ENCODE peak calls at places on chromosomes 3 and 15, in four cellular contexts. E, L, X and C are unnamed samples.

GRCh38 chr3:100588251-100588650 is 21.1 kb upstream of the ADGRG7 start:
- DNase-seq in E (no peak), L (no peak), X (no peak), C (no peak)

GRCh38 chr3:194126790-194127189 is 9.2 kb upstream of the HES1 start:
- DNase-seq in E (no peak), L (no peak), X (no peak), C (no peak)

GRCh38 chr3:94532951-94533350 is 470.1 kb downstream of the NSUN3 start:
- DNase-seq in E (no peak), L (no peak), X (no peak), C (no peak)

GRCh38 chr15:67405208-67406191 is 115.4 kb upstream of the C15orf61 start:
- DNase-seq in E (peak), L (no peak), X (peak), C (no peak)

GRCh38 chr3:168620854-168621253 is 525.1 kb upstream of the GOLIM4 start:
- DNase-seq in E (peak), L (no peak), X (peak), C (no peak)

GRCh38 chr3:66904816-66905543 is 93.1 kb upstream of the KBTBD8 start:
- DNase-seq in E (no peak), L (no peak), X (no peak), C (no peak)

GRCh38 chr3:154480033-154480432 is 50.0 kb upstream of the GPR149 start:
- DNase-seq in E (no peak), L (no peak), X (no peak), C (no peak)

GRCh38 chr15:56985871-56986270 is 67.4 kb downstream of the TCF12 start:
- DNase-seq in E (no peak), L (no peak), X (no peak), C (no peak)

GRCh38 chr3:32421991-32422859 is 30.6 kb downstream of the CMTM7 start:
- DNase-seq in E (peak), L (no peak), X (peak), C (peak)

GRCh38 chr3:98730338-98730737 is 32.8 kb upstream of the ST3GAL6 start:
- DNase-seq in E (peak), L (no peak), X (peak), C (no peak)

GRCh38 chr3:27721717-27722564 is at the start of gene EOMES:
- DNase-seq in E (peak), L (peak), X (peak), C (no peak)

GRCh38 chr15:90408657-90409056 is 20.6 kb downstream of the IQGAP1 start:
- DNase-seq in E (no peak), L (no peak), X (no peak), C (no peak)

GRCh38 chr3:23440416-23441294 is 237.5 kb downstream of the UBE2E2 start:
- DNase-seq in E (no peak), L (no peak), X (no peak), C (no peak)

GRCh38 chr3:38325256-38325655 is 21.3 kb upstream of the XYLB start:
- DNase-seq in E (no peak), L (no peak), X (no peak), C (peak)

GRCh38 chr15:76342382-76343201 is 6.0 kb downstream of the ISL2 start:
- DNase-seq in E (no peak), L (no peak), X (no peak), C (peak)

GRCh38 chr3:106826861-106827311 is 550.4 kb upstream of the CCDC54 start:
- DNase-seq in E (peak), L (no peak), X (no peak), C (no peak)

GRCh38 chr3:9600597-9600996 is 47.0 kb upstream of the LHFPL4 start:
- DNase-seq in E (no peak), L (no peak), X (no peak), C (no peak)

GRCh38 chr3:100581650-100582049 is 27.8 kb upstream of the ADGRG7 start:
- DNase-seq in E (no peak), L (no peak), X (no peak), C (no peak)

GRCh38 chr3:25906132-25906906 is 116.4 kb downstream of the OXSM start:
- DNase-seq in E (no peak), L (no peak), X (no peak), C (no peak)

GRCh38 chr3:192106528-192106927 is 620.8 kb downstream of the FGF12 start:
- DNase-seq in E (no peak), L (no peak), X (no peak), C (no peak)

GRCh38 chr15:34047893-34048775 is 9.1 kb upstream of the AVEN start:
- DNase-seq in E (peak), L (no peak), X (peak), C (no peak)

GRCh38 chr3:127784283-127784682 is 38.0 kb downstream of the MGLL start:
- DNase-seq in E (no peak), L (no peak), X (no peak), C (no peak)

GRCh38 chr3:193686665-193687506 is 93.9 kb downstream of the OPA1 start:
- DNase-seq in E (no peak), L (no peak), X (no peak), C (no peak)

GRCh38 chr3:157129782-157130137 is 30.2 kb downstream of the CCNL1 start:
- DNase-seq in E (peak), L (no peak), X (no peak), C (no peak)

GRCh38 chr3:158105710-158106438 is at the start of gene SHOX2:
- DNase-seq in E (peak), L (peak), X (peak), C (no peak)

GRCh38 chr15:92197761-92198160 is 195.9 kb upstream of the ST8SIA2 start:
- DNase-seq in E (no peak), L (no peak), X (no peak), C (peak)

GRCh38 chr3:16203031-16203430 is 28.6 kb downstream of the GALNT15 start:
- DNase-seq in E (peak), L (no peak), X (peak), C (no peak)

GRCh38 chr3:153289334-153289808 is 127.3 kb downstream of the RAP2B start:
- DNase-seq in E (peak), L (no peak), X (peak), C (no peak)

GRCh38 chr3:41290736-41291135 is 91.4 kb downstream of the CTNNB1 start:
- DNase-seq in E (no peak), L (no peak), X (no peak), C (no peak)

GRCh38 chr3:110881069-110881468 is 190.5 kb upstream of the NECTIN3 start:
- DNase-seq in E (peak), L (no peak), X (peak), C (no peak)

GRCh38 chr15:58311551-58311950 is 120.2 kb upstream of the LIPC start:
- DNase-seq in E (no peak), L (no peak), X (no peak), C (no peak)

GRCh38 chr15:92527197-92527596 is 128.4 kb downstream of the FAM174B start:
- DNase-seq in E (peak), L (no peak), X (no peak), C (no peak)